ENCODE peak calls at places on chromosome 3, in six cellular contexts. A is ureter; B is CD8-positive, alpha-beta T cell; N is nephron progenitor cell; Q is smooth muscle cell of the brain vasculature; J is HCEC 1CT. R is an unnamed sample.

GRCh38 chr3:193941486-193941885 is 194.5 kb upstream of the HES1 start:
- DNase-seq in A (no peak), B (no peak), N (no peak), Q (no peak), J (no peak), R (no peak)

GRCh38 chr3:145698252-145698651 is 462.7 kb downstream of the PLOD2 start:
- DNase-seq in A (no peak), B (no peak), N (no peak), Q (no peak), J (no peak), R (peak)

GRCh38 chr3:64417816-64418215 is 192.6 kb upstream of the PRICKLE2 start:
- DNase-seq in A (no peak), B (no peak), N (peak), Q (no peak), J (peak), R (peak)

GRCh38 chr3:157493627-157494550 is 9.3 kb downstream of the VEPH1 start:
- DNase-seq in A (no peak), B (no peak), N (no peak), Q (no peak), J (peak), R (peak)

GRCh38 chr3:36688815-36689214 is 75.5 kb downstream of the DCLK3 start:
- DNase-seq in A (no peak), B (no peak), N (no peak), Q (no peak), J (no peak), R (no peak)

GRCh38 chr3:60399861-60400845 is 851.1 kb downstream of the FHIT start:
- DNase-seq in A (no peak), B (no peak), N (no peak), Q (no peak), J (no peak), R (no peak)

GRCh38 chr3:11774296-11774877 is 72.3 kb downstream of the TAMM41 start:
- DNase-seq in A (peak), B (no peak), N (peak), Q (peak), J (peak), R (peak)

GRCh38 chr3:4999626-5000184 is 20.5 kb downstream of the BHLHE40 start:
- DNase-seq in A (peak), B (no peak), N (no peak), Q (no peak), J (no peak), R (no peak)

GRCh38 chr3:57126244-57126643 is 38.9 kb downstream of the IL17RD start:
- DNase-seq in A (no peak), B (no peak), N (no peak), Q (no peak), J (no peak), R (no peak)

GRCh38 chr3:111069974-111070751 is 1.5 kb upstream of the NECTIN3 start:
- DNase-seq in A (peak), B (no peak), N (peak), Q (no peak), J (no peak), R (peak)

GRCh38 chr3:18232317-18232716 is 192.8 kb downstream of the SATB1 start:
- DNase-seq in A (no peak), B (no peak), N (no peak), Q (no peak), J (no peak), R (no peak)

GRCh38 chr3:100335137-100335833 is 728 bp downstream of the NIT2 start:
- DNase-seq in A (no peak), B (no peak), N (peak), Q (no peak), J (no peak), R (no peak)

GRCh38 chr3:149494022-149494758 is 19.7 kb downstream of the TM4SF4 start:
- DNase-seq in A (peak), B (no peak), N (peak), Q (no peak), J (peak), R (peak)

GRCh38 chr3:149278911-149279310 is 54.5 kb downstream of the TM4SF18 start:
- DNase-seq in A (no peak), B (no peak), N (no peak), Q (no peak), J (no peak), R (no peak)